ENCODE peak calls at places on chromosomes 12 and 14, in seven cellular contexts. C is ELR; H is AG20443; N is activated CD4-positive, alpha-beta T cell treated with anti-CD3 and anti-CD28 coated beads for 48 hours; M is psoas muscle; W is GM04503; I is fibroblast of lung. D is an unnamed sample.

GRCh38 chr14:61480704-61481285 is 159.4 kb downstream of the PRKCH start:
- DNase-seq in H (no peak), N (no peak), I (no peak), M (no peak), C (no peak), W (no peak), D (no peak)

GRCh38 chr14:50062438-50063039 is 53.8 kb downstream of the VCPKMT start:
- DNase-seq in I (peak), W (no peak), N (peak), H (peak), C (peak), M (no peak), D (no peak)

GRCh38 chr12:42296503-42297109 is 29.3 kb downstream of the ZCRB1 start:
- DNase-seq in I (no peak), C (peak), M (no peak), N (peak), H (no peak), W (no peak), D (no peak)

GRCh38 chr12:102425109-102426009 is 55.0 kb downstream of the IGF1 start:
- DNase-seq in C (no peak), I (no peak), W (no peak), N (no peak), M (no peak), H (no peak), D (no peak)

GRCh38 chr12:124767075-124767821 is 96.4 kb downstream of the SCARB1 start:
- DNase-seq in M (peak), H (peak), I (peak), W (no peak), N (peak), C (peak), D (peak)

GRCh38 chr12:102740157-102741032 is 176.6 kb downstream of the PAH start:
- DNase-seq in I (peak), H (peak), N (no peak), M (no peak), C (peak), W (no peak), D (no peak)

GRCh38 chr12:105724651-105725050 is 394.2 kb downstream of the C12orf75 start:
- DNase-seq in I (peak), M (no peak), C (no peak), H (no peak), W (no peak), N (no peak), D (no peak)

GRCh38 chr14:33879684-33880286 is 71.1 kb downstream of the EGLN3 start:
- DNase-seq in N (no peak), W (no peak), I (no peak), M (no peak), H (no peak), C (no peak), D (no peak)

GRCh38 chr14:77590845-77591506 is 25.5 kb downstream of the SPTLC2 start:
- DNase-seq in I (no peak), N (no peak), M (no peak), C (no peak), W (no peak), H (no peak), D (no peak)

GRCh38 chr14:78319826-78320635 is 149.9 kb downstream of the NRXN3 start:
- DNase-seq in M (no peak), H (no peak), I (no peak), N (no peak), W (no peak), C (no peak), D (no peak)

GRCh38 chr14:68757618-68758081 is 35.2 kb downstream of the ZFP36L1 start:
- DNase-seq in M (peak), I (peak), C (no peak), N (no peak), W (peak), H (peak), D (peak)

GRCh38 chr12:6925543-6926279 is 2.0 kb upstream of the ATN1 start:
- DNase-seq in M (peak), H (peak), W (peak), N (no peak), I (peak), C (peak), D (no peak)

GRCh38 chr12:11771356-11771755 is 121.9 kb downstream of the ETV6 start:
- DNase-seq in I (peak), C (no peak), H (no peak), N (peak), W (no peak), M (no peak), D (no peak)

GRCh38 chr12:579450-580110 is 83.7 kb downstream of the NINJ2 start:
- DNase-seq in C (no peak), I (no peak), H (no peak), N (no peak), M (no peak), W (no peak), D (no peak)

GRCh38 chr12:122449317-122449716 is 26.8 kb upstream of the CLIP1 start:
- DNase-seq in N (peak), C (peak), H (no peak), I (peak), M (no peak), W (peak), D (no peak)

GRCh38 chr12:130665753-130666152 is 50.3 kb downstream of the RIMBP2 start:
- DNase-seq in M (no peak), C (no peak), W (no peak), I (no peak), H (no peak), N (no peak), D (no peak)

GRCh38 chr14:82855912-82856381 is 1322.3 kb upstream of the SEL1L start:
- DNase-seq in H (no peak), I (peak), C (no peak), N (no peak), M (no peak), W (no peak), D (no peak)

GRCh38 chr14:104247336-104248202 is 109.2 kb downstream of the KIF26A start:
- DNase-seq in M (no peak), I (no peak), H (no peak), W (no peak), N (no peak), C (no peak), D (peak)

GRCh38 chr12:92854344-92854743 is 74.8 kb downstream of the EEA1 start:
- DNase-seq in I (no peak), C (no peak), N (no peak), M (no peak), W (no peak), H (no peak), D (no peak)

GRCh38 chr14:93712838-93713724 is 75.2 kb downstream of the PRIMA1 start:
- DNase-seq in M (no peak), I (no peak), H (peak), C (peak), N (no peak), W (no peak), D (peak)

GRCh38 chr12:27549801-27550652 is 26.0 kb downstream of the PPFIBP1 start:
- DNase-seq in H (peak), I (peak), N (no peak), W (peak), M (peak), C (peak), D (peak)

GRCh38 chr14:84482256-84483071 is 1047.5 kb upstream of the FLRT2 start:
- DNase-seq in I (peak), H (peak), W (peak), N (no peak), C (peak), M (no peak), D (no peak)

GRCh38 chr14:34935552-34935951 is 47.2 kb upstream of the SRP54 start:
- DNase-seq in C (no peak), I (no peak), M (no peak), H (no peak), N (no peak), W (no peak), D (no peak)

GRCh38 chr12:103712191-103712590 is 125.1 kb downstream of the STAB2 start:
- DNase-seq in W (no peak), H (no peak), I (no peak), M (no peak), C (no peak), N (no peak), D (no peak)

GRCh38 chr12:113439606-113440030 is 17.4 kb downstream of the SDSL start:
- DNase-seq in H (peak), W (no peak), N (peak), M (no peak), I (peak), C (peak), D (no peak)

GRCh38 chr12:108122644-108123043 is 6.4 kb upstream of the WSCD2 start:
- DNase-seq in C (no peak), W (no peak), N (no peak), M (no peak), I (no peak), H (no peak), D (no peak)

GRCh38 chr12:49331360-49332222 is 5.4 kb downstream of the C1QL4 start:
- DNase-seq in M (peak), H (peak), I (peak), N (no peak), W (no peak), C (peak), D (no peak)

GRCh38 chr12:25771062-25771461 is 187.4 kb upstream of the RASSF8 start:
- DNase-seq in H (no peak), M (no peak), I (peak), C (no peak), W (no peak), N (no peak), D (no peak)

GRCh38 chr14:22036541-22036940 is 362.9 kb upstream of the OR4E1 start:
- DNase-seq in H (no peak), C (no peak), I (no peak), W (no peak), N (no peak), M (no peak), D (no peak)

D was measured in left lung.